ENCODE peak calls at places on chromosomes 5 and 9, in six cellular contexts. One of them, this sample, is unnamed.

GRCh38 chr9:36100532-36100931 is 36.0 kb upstream of the GLIPR2 start:
- DNase-seq in GF-D8: no peak
- DNase-seq in frontal cortex: no peak
- DNase-seq in Calu3: no peak
- DNase-seq in A673: no peak
- DNase-seq in amniotic stem cell: no peak
- DNase-seq in this sample: no peak

GRCh38 chr9:79600466-79600865 is 28.7 kb downstream of the TLE4 start:
- DNase-seq in GF-D8: no peak
- DNase-seq in frontal cortex: no peak
- DNase-seq in Calu3: no peak
- DNase-seq in A673: no peak
- DNase-seq in amniotic stem cell: no peak
- DNase-seq in this sample: no peak

GRCh38 chr9:36959681-36960574 is 74.1 kb downstream of the PAX5 start:
- DNase-seq in GF-D8: no peak
- DNase-seq in frontal cortex: no peak
- DNase-seq in Calu3: no peak
- DNase-seq in A673: no peak
- DNase-seq in amniotic stem cell: no peak
- DNase-seq in this sample: no peak

GRCh38 chr5:68181039-68181599 is 34.4 kb upstream of the PIK3R1 start:
- DNase-seq in GF-D8: no peak
- DNase-seq in frontal cortex: no peak
- DNase-seq in Calu3: no peak
- DNase-seq in A673: no peak
- DNase-seq in amniotic stem cell: no peak
- DNase-seq in this sample: no peak

GRCh38 chr9:86406366-86406765 is 52.2 kb upstream of the TUT7 start:
- DNase-seq in GF-D8: no peak
- DNase-seq in frontal cortex: no peak
- DNase-seq in Calu3: no peak
- DNase-seq in A673: no peak
- DNase-seq in amniotic stem cell: no peak
- DNase-seq in this sample: no peak

GRCh38 chr9:112872019-112872418 is 18.7 kb downstream of the SLC46A2 start:
- DNase-seq in GF-D8: no peak
- DNase-seq in frontal cortex: no peak
- DNase-seq in Calu3: no peak
- DNase-seq in A673: no peak
- DNase-seq in amniotic stem cell: no peak
- DNase-seq in this sample: no peak

GRCh38 chr5:61052870-61053269 is 107.9 kb downstream of the NDUFAF2 start:
- DNase-seq in GF-D8: no peak
- DNase-seq in frontal cortex: no peak
- DNase-seq in Calu3: peak
- DNase-seq in A673: peak
- DNase-seq in amniotic stem cell: peak
- DNase-seq in this sample: no peak

GRCh38 chr5:6714221-6715041 is 1.2 kb downstream of the TENT4A start:
- DNase-seq in GF-D8: no peak
- DNase-seq in frontal cortex: peak
- DNase-seq in Calu3: peak
- DNase-seq in A673: peak
- DNase-seq in amniotic stem cell: no peak
- DNase-seq in this sample: no peak

GRCh38 chr5:169577966-169578365 is 5.6 kb upstream of the SPDL1 start:
- DNase-seq in GF-D8: no peak
- DNase-seq in frontal cortex: no peak
- DNase-seq in Calu3: no peak
- DNase-seq in A673: no peak
- DNase-seq in amniotic stem cell: peak
- DNase-seq in this sample: no peak

GRCh38 chr9:6641961-6642360 is 3.6 kb downstream of the GLDC start:
- DNase-seq in GF-D8: no peak
- DNase-seq in frontal cortex: no peak
- DNase-seq in Calu3: no peak
- DNase-seq in A673: no peak
- DNase-seq in amniotic stem cell: no peak
- DNase-seq in this sample: no peak

GRCh38 chr5:72785796-72786195 is 30.7 kb upstream of the TNPO1 start:
- DNase-seq in GF-D8: no peak
- DNase-seq in frontal cortex: no peak
- DNase-seq in Calu3: no peak
- DNase-seq in A673: no peak
- DNase-seq in amniotic stem cell: no peak
- DNase-seq in this sample: no peak

GRCh38 chr9:131270171-131271015 is 5.9 kb downstream of the FAM78A start:
- DNase-seq in GF-D8: peak
- DNase-seq in frontal cortex: no peak
- DNase-seq in Calu3: no peak
- DNase-seq in A673: no peak
- DNase-seq in amniotic stem cell: no peak
- DNase-seq in this sample: no peak

GRCh38 chr5:104512063-104512798 is 949.6 kb upstream of the NUDT12 start:
- DNase-seq in GF-D8: no peak
- DNase-seq in frontal cortex: no peak
- DNase-seq in Calu3: no peak
- DNase-seq in A673: no peak
- DNase-seq in amniotic stem cell: no peak
- DNase-seq in this sample: no peak

This sample was measured in amygdala.